ENCODE peak calls at places on chromosomes 16 and 17, in four cellular contexts. Q is adrenal gland; G is CD8-positive, alpha-beta T cell; E is body of pancreas. Z is an unnamed sample. For H3K27me3, the result is how much of the 10 kb centered on the place peaks cover.

GRCh38 chr16:27245276-27246231 is 23.0 kb downstream of the NSMCE1 start:
- DNase-seq in E (no peak), G (no peak), Q (peak), Z (peak)

GRCh38 chr16:47113130-47113529 is 30.6 kb downstream of the NETO2 start:
- DNase-seq in Q (no peak), E (no peak), G (no peak), Z (no peak)

GRCh38 chr17:17041018-17041521 is 1.2 kb upstream of the MPRIP start:
- DNase-seq in G (no peak), E (peak), Q (peak), Z (peak)

GRCh38 chr16:54121539-54122295 is 164.9 kb downstream of the IRX3 start:
- DNase-seq in G (no peak), E (no peak), Q (no peak), Z (no peak)

GRCh38 chr16:58116046-58116445 is 13.1 kb downstream of the CFAP20 start:
- DNase-seq in E (no peak), Q (no peak), G (no peak), Z (no peak)

GRCh38 chr17:27296427-27296979 is 2.6 kb downstream of the WSB1 start:
- DNase-seq in Q (no peak), G (no peak), E (no peak), Z (no peak)

GRCh38 chr17:18319604-18320256 is 4.6 kb downstream of the SMCR8 start:
- DNase-seq in Q (peak), G (no peak), E (no peak), Z (no peak)

GRCh38 chr17:3766783-3767182 is 34.2 kb downstream of the ITGAE start:
- DNase-seq in E (no peak), G (no peak), Q (no peak), Z (no peak)

GRCh38 chr17:67223924-67224323 is 21.1 kb downstream of the HELZ start:
- DNase-seq in G (no peak), Q (no peak), E (no peak), Z (no peak)

GRCh38 chr17:3963214-3964201 is 729 bp downstream of the ATP2A3 start:
- DNase-seq in E (peak), Q (no peak), G (peak), Z (peak)

GRCh38 chr17:16980061-16980460 is 8.1 kb upstream of the TNFRSF13B start:
- DNase-seq in Q (no peak), E (no peak), G (no peak), Z (no peak)

GRCh38 chr17:33519692-33520091 is 226.6 kb upstream of the ASIC2 start:
- DNase-seq in E (no peak), Q (no peak), G (no peak), Z (no peak)

GRCh38 chr17:8055851-8056231 is 17.0 kb downstream of the ALOX15B start:
- DNase-seq in G (no peak), Q (no peak), E (no peak), Z (peak)

GRCh38 chr17:57684711-57685498 is 60.2 kb downstream of the CCDC182 start:
- DNase-seq in Q (no peak), E (no peak), G (no peak), Z (no peak)

GRCh38 chr16:87580855-87581261 is 21.4 kb upstream of the JPH3 start:
- DNase-seq in G (no peak), Q (no peak), E (no peak), Z (no peak)

GRCh38 chr17:53655591-53655990 is 167.1 kb upstream of the KIF2B start:
- DNase-seq in E (no peak), G (no peak), Q (no peak), Z (no peak)

GRCh38 chr16:72282338-72282737 is 110.4 kb upstream of the PMFBP1 start:
- DNase-seq in Q (no peak), G (no peak), E (no peak), Z (no peak)

GRCh38 chr17:77887464-77888241 is 70.8 kb upstream of the TNRC6C start:
- DNase-seq in E (peak), Q (peak), G (peak), Z (peak)

GRCh38 chr17:68450391-68450790 is 6.9 kb downstream of the WIPI1 start:
- DNase-seq in E (no peak), Q (no peak), G (no peak), Z (no peak)

GRCh38 chr17:82751571-82752370 is at the start of gene TBCD:
- DNase-seq in Q (peak), E (peak), G (peak), Z (peak)

GRCh38 chr17:77437017-77437416 is 296.2 kb downstream of the SEC14L1 start:
- DNase-seq in G (no peak), Q (no peak), E (no peak), Z (no peak)

GRCh38 chr17:32916134-32916533 is 11.8 kb upstream of the TMEM98 start:
- DNase-seq in E (no peak), G (no peak), Q (no peak), Z (no peak)

GRCh38 chr16:75138233-75138632 is 10.1 kb upstream of the ZFP1 start:
- DNase-seq in G (no peak), Q (no peak), E (no peak), Z (no peak)

GRCh38 chr17:77771587-77771986 is 186.9 kb upstream of the TNRC6C start:
- DNase-seq in Q (no peak), E (no peak), G (no peak), Z (no peak)

GRCh38 chr16:53111078-53111776 is 56.4 kb downstream of the CHD9 start:
- DNase-seq in Q (no peak), G (no peak), E (no peak), Z (no peak)

GRCh38 chr17:12927541-12928425 is 90.0 kb downstream of the ELAC2 start:
- DNase-seq in G (no peak), E (no peak), Q (peak), Z (no peak)

GRCh38 chr17:81512984-81513668 is 527 bp upstream of the ACTG1 start:
- DNase-seq in G (peak), Q (peak), E (peak), Z (peak)

GRCh38 chr16:85750021-85750826 is 672 bp downstream of the C16orf74 start:
- DNase-seq in Q (no peak), E (peak), G (peak), Z (peak)

GRCh38 chr16:35733278-35733965 is 2274.0 kb downstream of the TP53TG3F start:
- DNase-seq in G (no peak), Q (no peak), E (no peak), Z (no peak)

GRCh38 chr16:89954462-89954861 is 5.9 kb downstream of the DEF8 start:
- DNase-seq in Q (no peak), E (no peak), G (no peak), Z (no peak)

GRCh38 chr16:85696761-85697160 is 8.0 kb upstream of the GINS2 start:
- DNase-seq in E (no peak), G (no peak), Q (no peak), Z (no peak)

GRCh38 chr16:54526916-54527315 is 240.3 kb upstream of the IRX3 start:
- DNase-seq in G (no peak), E (no peak), Q (no peak), Z (no peak)

GRCh38 chr16:56647641-56648431 is 3.9 kb upstream of the MT1B start:
- DNase-seq in G (no peak), E (no peak), Q (no peak), Z (no peak)
- H3K27me3 ChIP-seq in G (under half), E (under half), Q (under half), Z (under half)

GRCh38 chr16:81478294-81478693 is 33.7 kb downstream of the CMIP start:
- DNase-seq in Q (no peak), G (no peak), E (no peak), Z (no peak)

GRCh38 chr16:81476732-81477131 is 32.1 kb downstream of the CMIP start:
- DNase-seq in Q (no peak), E (no peak), G (no peak), Z (no peak)

GRCh38 chr16:81480856-81481821 is 36.5 kb downstream of the CMIP start:
- DNase-seq in Q (peak), E (no peak), G (no peak), Z (peak)

GRCh38 chr16:81482329-81483063 is 37.9 kb downstream of the CMIP start:
- DNase-seq in E (no peak), Q (no peak), G (no peak), Z (no peak)

DNA sequence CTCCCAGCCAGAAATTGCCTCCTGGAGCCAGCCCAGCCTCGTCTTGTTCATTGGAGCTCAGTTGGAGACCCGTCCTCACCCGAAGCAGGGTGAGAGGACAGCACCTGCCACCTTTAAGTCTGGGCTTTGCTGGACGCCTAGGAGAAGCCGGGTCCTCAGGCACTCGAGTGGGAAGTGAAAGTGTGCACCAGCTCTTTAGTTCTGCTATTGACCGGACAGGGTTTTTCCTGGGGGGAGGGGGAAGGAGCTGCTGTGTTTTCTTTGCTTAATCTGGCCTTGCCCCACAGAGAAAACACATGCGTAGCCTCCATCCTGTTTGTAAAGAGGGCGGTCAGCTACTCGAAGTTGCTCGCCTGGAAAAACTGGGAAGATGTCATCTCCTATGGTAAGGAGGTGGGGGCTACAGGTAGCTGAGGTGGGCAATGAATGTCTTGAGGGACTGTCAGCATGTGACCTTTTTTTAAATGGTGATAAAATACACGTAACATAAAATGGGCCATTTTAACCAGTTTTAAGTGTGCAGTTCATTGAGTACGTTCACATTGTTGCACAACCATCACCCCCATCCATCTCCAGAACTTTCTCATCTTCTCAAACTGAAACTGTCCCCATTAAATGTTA is 34.4 kb downstream of the CMIP start:
- DNase-seq in E (peak), Q (peak), G (no peak), Z (peak)
- H3K4me3 ChIP-seq in E (no peak), Q (no peak), G (no peak), Z (peak)

DNA sequence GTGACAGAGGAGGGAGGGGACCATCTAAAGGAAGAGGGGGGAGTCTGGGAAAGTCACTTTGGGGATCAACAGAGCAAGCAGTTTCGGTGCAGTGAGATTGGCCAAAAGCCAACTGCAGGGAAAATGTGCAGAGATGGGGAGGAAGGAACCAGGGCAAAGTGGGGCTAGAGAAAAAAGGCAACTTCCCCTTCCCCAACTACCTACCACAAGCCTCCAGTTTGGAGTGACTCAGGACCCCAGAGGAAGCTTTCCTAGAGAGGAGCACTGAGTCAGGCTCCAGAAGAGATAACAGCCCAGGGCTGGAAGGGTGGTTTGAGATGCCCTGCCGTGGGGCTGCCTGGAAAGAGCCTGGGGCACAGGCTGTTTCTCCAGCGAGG is 6.9 kb upstream of the CD300LD start:
- DNase-seq in Q (no peak), G (no peak), E (no peak), Z (no peak)
- H3K27ac ChIP-seq in Q (no peak), G (no peak), E (no peak), Z (no peak)

GRCh38 chr17:79543566-79543965 is 67.3 kb downstream of the RBFOX3 start:
- DNase-seq in E (no peak), Q (no peak), G (no peak), Z (no peak)

GRCh38 chr17:79542718-79543117 is 68.1 kb downstream of the RBFOX3 start:
- DNase-seq in Q (no peak), G (no peak), E (no peak), Z (no peak)

GRCh38 chr17:79540306-79540705 is 70.5 kb downstream of the RBFOX3 start:
- DNase-seq in E (no peak), Q (no peak), G (no peak), Z (peak)

GRCh38 chr17:79541038-79541437 is 69.8 kb downstream of the RBFOX3 start:
- DNase-seq in Q (no peak), E (no peak), G (no peak), Z (no peak)

GRCh38 chr17:79541451-79541850 is 69.4 kb downstream of the RBFOX3 start:
- DNase-seq in Q (no peak), E (no peak), G (no peak), Z (no peak)
- H3K27me3 ChIP-seq in Q (under half), E (under half), G (under half), Z (under half)